ENCODE peak calls at places on chromosome 17, in nine cellular contexts. S is germinal center; A is AG08396; L is posterior vena cava; I is heart right ventricle; X is activated CD8-positive, alpha-beta T cell treated with anti-CD3 and anti-CD28 coated beads, Interleukin-2, amount 10 ng/mL, durations not matched to agents 7 days and 5 days; Y is NCI-H2081; Q is neural progenitor cell; H is MV-4-11. J is an unnamed sample.
A peak's percentile ranks its signal among the peaks of the same experiment; 100 is the strongest.

GRCh38 chr17:14372905-14373559 is 72.2 kb downstream of the HS3ST3B1 start:
- DNase-seq in S (no peak), A (no peak), L (no peak), I (no peak), X (no peak), Y (no peak), Q (peak; percentile 57), H (no peak), J (no peak)

GRCh38 chr17:6526362-6527152 is 29.8 kb downstream of the PITPNM3 start:
- DNase-seq in S (no peak), A (no peak), L (no peak), I (no peak), X (no peak), Y (no peak), Q (peak; percentile 52), H (no peak), J (no peak)

GRCh38 chr17:20966869-20967268 is 75.9 kb downstream of the USP22 start:
- DNase-seq in S (no peak), A (no peak), L (no peak), I (no peak), X (no peak), Y (no peak), Q (no peak), H (no peak), J (no peak)

GRCh38 chr17:27631409-27631755 is 394 bp downstream of the LGALS9 start:
- DNase-seq in S (peak; percentile 48), A (no peak), L (no peak), I (no peak), X (no peak), Y (no peak), Q (no peak), H (peak; percentile 60), J (no peak)

GRCh38 chr17:17929655-17930380 is 42.4 kb downstream of the TOM1L2 start:
- DNase-seq in S (no peak), A (no peak), L (peak; percentile 23), I (no peak), X (no peak), Y (no peak), Q (no peak), H (no peak), J (no peak)

GRCh38 chr17:78144146-78144719 is 2.0 kb upstream of the C17orf99 start:
- DNase-seq in S (no peak), A (peak; percentile 74), L (peak; percentile 93), I (peak; percentile 90), X (no peak), Y (no peak), Q (no peak), H (peak; percentile 98), J (no peak)

GRCh38 chr17:61338000-61338864 is 61.4 kb upstream of the TBX2 start:
- DNase-seq in S (no peak), A (peak; percentile 64), L (no peak), I (peak; percentile 36), X (no peak), Y (no peak), Q (no peak), H (no peak), J (no peak)

GRCh38 chr17:38743556-38744171 is 4.5 kb downstream of the PCGF2 start:
- DNase-seq in S (no peak), A (no peak), L (no peak), I (no peak), X (no peak), Y (peak; percentile 73), Q (no peak), H (no peak), J (no peak)

GRCh38 chr17:52537368-52537767 is 378.9 kb upstream of the CA10 start:
- DNase-seq in S (no peak), A (no peak), L (no peak), I (no peak), X (no peak), Y (no peak), Q (no peak), H (no peak), J (no peak)

GRCh38 chr17:78957076-78957475 is 22.6 kb downstream of the LGALS3BP start:
- DNase-seq in S (no peak), A (peak; percentile 50), L (no peak), I (no peak), X (no peak), Y (no peak), Q (no peak), H (no peak), J (no peak)

GRCh38 chr17:27491713-27492190 is 35.5 kb downstream of the KSR1 start:
- DNase-seq in S (no peak), A (no peak), L (peak; percentile 73), I (no peak), X (no peak), Y (no peak), Q (peak; percentile 72), H (no peak), J (no peak)

GRCh38 chr17:82974136-82974952 is 105.1 kb upstream of the METRNL start:
- DNase-seq in S (peak; percentile 1), A (no peak), L (no peak), I (no peak), X (no peak), Y (no peak), Q (no peak), H (no peak), J (no peak)

GRCh38 chr17:43559161-43559816 is 13.1 kb upstream of the ETV4 start:
- DNase-seq in S (no peak), A (no peak), L (no peak), I (no peak), X (no peak), Y (no peak), Q (no peak), H (no peak), J (no peak)

GRCh38 chr17:79950711-79951110 is 85.0 kb downstream of the TBC1D16 start:
- DNase-seq in S (no peak), A (peak; percentile 17), L (peak; percentile 50), I (no peak), X (no peak), Y (peak; percentile 60), Q (peak; percentile 85), H (no peak), J (no peak)

GRCh38 chr17:39281806-39282205 is 56.1 kb upstream of the STAC2 start:
- DNase-seq in S (no peak), A (peak; percentile 18), L (no peak), I (no peak), X (no peak), Y (no peak), Q (no peak), H (no peak), J (no peak)

GRCh38 chr17:10243905-10244844 is 45.8 kb upstream of the GAS7 start:
- DNase-seq in S (no peak), A (no peak), L (no peak), I (no peak), X (no peak), Y (no peak), Q (no peak), H (no peak), J (no peak)

GRCh38 chr17:7932483-7932891 is 481 bp downstream of the CNTROB start:
- DNase-seq in S (peak; percentile 48), A (peak; percentile 47), L (no peak), I (no peak), X (peak; percentile 51), Y (no peak), Q (peak; percentile 59), H (peak; percentile 36), J (no peak)

GRCh38 chr17:4948166-4948996 is at the start of gene PFN1:
- DNase-seq in S (peak; percentile 93), A (peak; percentile 94), L (peak; percentile 97), I (peak; percentile 87), X (peak; percentile 96), Y (peak; percentile 75), Q (peak; percentile 88), H (peak; percentile 93), J (peak; percentile 86)

GRCh38 chr17:73027130-73027741 is 65.3 kb downstream of the SLC39A11 start:
- DNase-seq in S (no peak), A (peak; percentile 37), L (peak; percentile 56), I (no peak), X (no peak), Y (no peak), Q (no peak), H (no peak), J (no peak)

GRCh38 chr17:80704381-80704819 is 159.8 kb downstream of the RPTOR start:
- DNase-seq in S (no peak), A (no peak), L (no peak), I (no peak), X (no peak), Y (no peak), Q (no peak), H (no peak), J (no peak)

GRCh38 chr17:76276461-76277299 is 11.5 kb downstream of the UBALD2 start:
- DNase-seq in S (no peak), A (peak; percentile 67), L (no peak), I (no peak), X (no peak), Y (no peak), Q (no peak), H (no peak), J (no peak)

GRCh38 chr17:15265131-15265530 is at the start of gene PMP22:
- DNase-seq in S (no peak), A (no peak), L (no peak), I (peak; percentile 34), X (no peak), Y (no peak), Q (no peak), H (no peak), J (no peak)

GRCh38 chr17:50627782-50628601 is 6.7 kb upstream of the ABCC3 start:
- DNase-seq in S (no peak), A (no peak), L (no peak), I (no peak), X (peak; percentile 29), Y (peak; percentile 39), Q (peak; percentile 66), H (peak; percentile 3), J (no peak)

GRCh38 chr17:44322236-44322895 is 2.3 kb downstream of the SLC25A39 start:
- DNase-seq in S (no peak), A (no peak), L (no peak), I (no peak), X (no peak), Y (no peak), Q (no peak), H (no peak), J (no peak)

GRCh38 chr17:36777118-36777517 is 160.2 kb upstream of the LHX1 start:
- DNase-seq in S (no peak), A (no peak), L (no peak), I (no peak), X (no peak), Y (no peak), Q (peak; percentile 76), H (no peak), J (no peak)

GRCh38 chr17:39096435-39097158 is 54.8 kb downstream of the PLXDC1 start:
- DNase-seq in S (no peak), A (no peak), L (no peak), I (no peak), X (peak; percentile 81), Y (no peak), Q (no peak), H (peak; percentile 80), J (peak; percentile 67)